ENCODE peak calls at places on chromosomes 7 and 10, in nine cellular contexts. Q is kidney epithelial cell; V is activated CD8-positive, alpha-beta T cell treated with anti-CD3 and anti-CD28 coated beads for 36 hours; S is foreskin keratinocyte; O is BJ; F is GM23338; K is AG10803; D is IMR-90; C is Peyer's patch. E is an unnamed sample.

GRCh38 chr7:123888192-123888591 is 36.8 kb upstream of the SPAM1 start:
- DNase-seq in O (no peak), F (no peak), C (no peak), Q (no peak), D (no peak), K (no peak), V (no peak), S (no peak), E (no peak)

GRCh38 chr10:71780722-71781121 is 7.4 kb upstream of the VSIR start:
- DNase-seq in V (no peak), S (no peak), D (no peak), Q (no peak), K (no peak), F (peak; percentile 46), O (no peak), C (no peak), E (no peak)

GRCh38 chr10:62769574-62770242 is 34.8 kb upstream of the ADO start:
- DNase-seq in Q (no peak), K (peak; percentile 7), C (no peak), D (peak; percentile 10), S (no peak), V (no peak), O (no peak), F (peak; percentile 26), E (peak; percentile 18)

GRCh38 chr7:133649593-133649992 is 396.7 kb downstream of the EXOC4 start:
- DNase-seq in K (peak; percentile 72), D (peak; percentile 11), Q (no peak), V (no peak), S (no peak), O (no peak), F (no peak), C (no peak), E (no peak)

GRCh38 chr7:127983804-127984332 is 47.4 kb downstream of the LRRC4 start:
- DNase-seq in S (peak; percentile 18), V (peak; percentile 33), Q (no peak), K (no peak), O (no peak), F (no peak), D (peak; percentile 24), C (no peak), E (no peak)

GRCh38 chr10:133528845-133529575 is 1.8 kb downstream of the CYP2E1 start:
- DNase-seq in S (no peak), V (no peak), Q (no peak), K (peak; percentile 17), C (no peak), F (peak; percentile 52), D (peak; percentile 6), O (no peak), E (peak; percentile 45)

GRCh38 chr7:33444501-33444900 is 315.1 kb downstream of the BBS9 start:
- DNase-seq in C (no peak), O (no peak), D (peak; percentile 65), S (no peak), V (no peak), Q (no peak), F (no peak), K (peak; percentile 59), E (no peak)

GRCh38 chr10:21065621-21066248 is 168.6 kb upstream of the NEBL start:
- DNase-seq in C (no peak), D (no peak), F (no peak), K (no peak), O (no peak), Q (no peak), S (no peak), V (no peak), E (no peak)

GRCh38 chr10:98038333-98038732 is 7.9 kb upstream of the CRTAC1 start:
- DNase-seq in C (no peak), S (no peak), O (no peak), K (no peak), V (no peak), Q (no peak), D (no peak), F (peak; percentile 84), E (no peak)

GRCh38 chr10:15439381-15439837 is 68.3 kb upstream of the FAM171A1 start:
- DNase-seq in D (peak; percentile 11), Q (no peak), K (peak; percentile 48), C (no peak), S (peak; percentile 32), F (peak; percentile 65), V (no peak), O (no peak), E (no peak)

GRCh38 chr10:72328045-72328828 is 26.5 kb downstream of the DNAJB12 start:
- DNase-seq in D (peak; percentile 57), K (peak; percentile 69), C (peak; percentile 79), V (peak; percentile 58), O (no peak), F (peak; percentile 88), S (peak; percentile 33), Q (no peak), E (no peak)

GRCh38 chr7:51324206-51324884 is 7.7 kb upstream of the COBL start:
- DNase-seq in O (no peak), F (no peak), Q (no peak), D (no peak), V (no peak), S (peak; percentile 11), K (no peak), C (no peak), E (no peak)

GRCh38 chr10:47013469-47014169 is 102.4 kb downstream of the PTPN20 start:
- DNase-seq in F (peak; percentile 57), O (no peak), K (peak; percentile 71), Q (no peak), V (no peak), D (no peak), C (peak; percentile 40), S (no peak), E (no peak)

GRCh38 chr7:17771901-17772408 is 168.3 kb downstream of the SNX13 start:
- DNase-seq in O (no peak), S (no peak), F (peak; percentile 23), C (no peak), Q (no peak), V (no peak), D (no peak), K (no peak), E (no peak)

GRCh38 chr7:106071999-106072714 is 40.0 kb downstream of the SYPL1 start:
- DNase-seq in S (no peak), D (no peak), K (no peak), Q (no peak), C (no peak), V (no peak), F (no peak), O (no peak), E (no peak)

GRCh38 chr10:126337241-126337640 is 51.0 kb downstream of the ADAM12 start:
- DNase-seq in D (no peak), K (no peak), O (no peak), C (no peak), V (no peak), S (no peak), F (no peak), Q (no peak), E (no peak)

GRCh38 chr7:108012499-108013430 is 9.8 kb upstream of the LAMB1 start:
- DNase-seq in D (peak; percentile 79), F (no peak), C (no peak), K (no peak), S (no peak), Q (no peak), O (no peak), V (no peak), E (no peak)

GRCh38 chr7:137626469-137627067 is 220.2 kb downstream of the DGKI start:
- DNase-seq in F (peak; percentile 83), S (peak; percentile 28), Q (no peak), O (no peak), D (peak; percentile 52), K (peak; percentile 30), C (no peak), V (peak; percentile 56), E (peak; percentile 52)

GRCh38 chr10:98423691-98424120 is 8.7 kb upstream of the PYROXD2 start:
- DNase-seq in Q (no peak), V (no peak), S (no peak), K (no peak), O (no peak), F (peak; percentile 79), D (no peak), C (no peak), E (no peak)

GRCh38 chr7:53877688-53878087 is 664.5 kb upstream of the VSTM2A start:
- DNase-seq in O (no peak), D (no peak), S (no peak), Q (no peak), K (no peak), V (no peak), F (no peak), C (no peak), E (no peak)

GRCh38 chr7:100472121-100472851 is 6.7 kb downstream of the TSC22D4 start:
- DNase-seq in F (no peak), S (no peak), Q (no peak), D (no peak), C (no peak), K (no peak), O (no peak), V (no peak), E (no peak)

GRCh38 chr10:37495415-37495814 is 362.0 kb downstream of the ZNF248 start:
- DNase-seq in O (no peak), K (peak; percentile 0), F (no peak), V (no peak), D (no peak), Q (no peak), C (no peak), S (peak; percentile 19), E (no peak)
- TF ChIP-seq CTCF in O (no peak), K (no peak), F (no peak), V (no peak), D (no peak), Q (no peak), C (no peak), S (peak; percentile 28), E (peak; percentile 23)

GRCh38 chr7:19713676-19714075 is 4.8 kb upstream of the POLR1F start:
- DNase-seq in F (peak; percentile 69), K (peak; percentile 51), Q (peak; percentile 28), D (peak; percentile 45), V (peak; percentile 65), S (peak; percentile 52), O (no peak), C (no peak), E (no peak)
- TF ChIP-seq CTCF in F (peak; percentile 56), K (peak; percentile 75), Q (peak; percentile 47), D (peak; percentile 58), V (peak; percentile 60), S (peak; percentile 70), O (peak; percentile 61), C (peak; percentile 43), E (peak; percentile 57)

GRCh38 chr10:6729967-6730366 is 149.9 kb upstream of the PRKCQ start:
- DNase-seq in C (no peak), S (no peak), D (peak; percentile 64), V (no peak), K (no peak), Q (no peak), O (no peak), F (no peak), E (no peak)
- TF ChIP-seq CTCF in C (no peak), S (no peak), D (no peak), V (no peak), K (no peak), Q (no peak), O (no peak), F (no peak), E (no peak)

DNA sequence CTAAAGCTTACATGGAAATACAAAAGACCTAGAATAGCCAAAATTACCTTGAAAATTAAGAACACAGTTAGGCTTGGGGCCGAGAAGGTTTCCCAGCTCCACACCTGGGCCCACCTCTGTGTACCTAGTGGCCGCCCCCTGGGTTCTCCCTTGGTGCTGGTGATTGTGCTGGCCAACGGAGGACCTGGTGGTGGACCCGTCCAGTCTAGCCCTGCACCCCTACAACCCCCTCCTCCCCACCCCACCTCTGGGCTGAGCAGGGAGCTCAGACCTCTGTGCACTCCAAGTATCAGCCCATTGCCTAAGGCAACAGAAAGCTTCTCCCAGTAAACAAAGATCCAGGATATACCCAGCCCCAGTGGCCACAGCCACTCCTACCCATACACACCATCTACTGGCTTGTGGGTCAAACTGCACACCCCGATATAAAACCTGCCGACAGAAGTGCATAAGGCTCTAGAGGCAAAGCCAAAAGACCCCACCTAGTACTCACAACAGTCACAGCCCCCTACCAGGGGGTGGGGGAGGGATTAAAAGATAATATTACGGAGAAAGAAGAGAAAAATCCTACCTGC is 105.0 kb upstream of the DIP2C start:
- DNase-seq in S (no peak), K (peak; percentile 50), O (no peak), C (no peak), V (no peak), F (peak; percentile 58), D (peak; percentile 48), Q (no peak), E (no peak)
- TF ChIP-seq CTCF in S (peak; percentile 46), K (peak; percentile 61), O (peak; percentile 59), C (peak; percentile 52), V (no peak), F (peak; percentile 67), D (peak; percentile 63), Q (peak; percentile 24), E (no peak)